ENCODE peak calls at places on chromosomes 2 and 18, in seven cellular contexts. One of them, this sample, is unnamed. For H3K4me1, the result is how much of the 10 kb centered on the place peaks cover.

GRCh38 chr2:72694715-72695496 is 130.9 kb downstream of the EXOC6B start:
- DNase-seq in K562: peak
- DNase-seq in transverse colon: peak
- DNase-seq in SK-N-SH: peak
- DNase-seq in ovary: peak
- DNase-seq in A549: no peak
- DNase-seq in HepG2: peak
- DNase-seq in this sample: no peak

GRCh38 chr18:9380571-9381390 is 46.2 kb downstream of the TWSG1 start:
- DNase-seq in SK-N-SH: no peak
- DNase-seq in ovary: no peak
- DNase-seq in HepG2: no peak
- DNase-seq in transverse colon: no peak
- DNase-seq in A549: no peak
- DNase-seq in K562: no peak
- DNase-seq in this sample: no peak

GRCh38 chr2:124585277-124585676 is 560.2 kb downstream of the CNTNAP5 start:
- DNase-seq in A549: no peak
- DNase-seq in SK-N-SH: no peak
- DNase-seq in ovary: no peak
- DNase-seq in transverse colon: no peak
- DNase-seq in K562: no peak
- DNase-seq in HepG2: peak
- DNase-seq in this sample: no peak

GRCh38 chr2:73987109-73987947 is 2.6 kb downstream of the TET3 start:
- DNase-seq in A549: no peak
- DNase-seq in HepG2: no peak
- DNase-seq in ovary: no peak
- DNase-seq in K562: no peak
- DNase-seq in SK-N-SH: peak
- DNase-seq in transverse colon: peak
- DNase-seq in this sample: no peak

GRCh38 chr2:39682078-39682477 is 16.4 kb downstream of the TMEM178A start:
- DNase-seq in A549: no peak
- DNase-seq in transverse colon: no peak
- DNase-seq in HepG2: no peak
- DNase-seq in ovary: no peak
- DNase-seq in SK-N-SH: no peak
- DNase-seq in K562: no peak
- DNase-seq in this sample: no peak

GRCh38 chr2:207352978-207353377 is 176.8 kb upstream of the CREB1 start:
- DNase-seq in ovary: no peak
- DNase-seq in A549: no peak
- DNase-seq in transverse colon: no peak
- DNase-seq in SK-N-SH: no peak
- DNase-seq in K562: peak
- DNase-seq in HepG2: no peak
- DNase-seq in this sample: no peak

GRCh38 chr2:121211251-121211650 is 73.8 kb downstream of the TFCP2L1 start:
- DNase-seq in ovary: no peak
- DNase-seq in HepG2: no peak
- DNase-seq in transverse colon: peak
- DNase-seq in K562: no peak
- DNase-seq in SK-N-SH: peak
- DNase-seq in A549: no peak
- DNase-seq in this sample: no peak

GRCh38 chr2:96116424-96116878 is at the start of gene ADRA2B:
- DNase-seq in SK-N-SH: peak
- DNase-seq in transverse colon: peak
- DNase-seq in HepG2: no peak
- DNase-seq in K562: peak
- DNase-seq in ovary: no peak
- DNase-seq in A549: peak
- DNase-seq in this sample: no peak

GRCh38 chr2:240384711-240385450 is 50.6 kb upstream of the GPC1 start:
- DNase-seq in SK-N-SH: no peak
- DNase-seq in K562: no peak
- DNase-seq in transverse colon: no peak
- DNase-seq in A549: no peak
- DNase-seq in HepG2: no peak
- DNase-seq in ovary: no peak
- DNase-seq in this sample: no peak

DNA sequence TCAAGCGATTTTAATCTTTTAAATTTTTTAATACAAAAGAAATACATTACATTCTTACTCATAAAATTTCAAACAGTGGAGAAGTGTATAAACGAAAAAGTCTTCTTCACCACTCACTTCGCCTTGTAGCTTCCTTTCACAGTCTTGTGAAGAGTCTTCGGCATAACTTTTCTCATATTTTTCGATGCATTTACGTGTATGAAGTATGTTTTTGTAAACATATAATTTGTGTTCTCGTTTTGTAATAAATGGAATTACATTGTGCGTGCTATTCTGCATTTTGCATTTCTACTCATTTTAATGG is 1.1 kb downstream of the SP140L start:
- DNase-seq in ovary: no peak
- DNase-seq in SK-N-SH: no peak
- DNase-seq in transverse colon: no peak
- DNase-seq in K562: no peak
- DNase-seq in HepG2: no peak
- DNase-seq in A549: no peak
- DNase-seq in this sample: no peak
- H3K4me1 ChIP-seq in ovary: under half
- H3K4me1 ChIP-seq in SK-N-SH: under half
- H3K4me1 ChIP-seq in transverse colon: under half
- H3K4me1 ChIP-seq in K562: under half
- H3K4me1 ChIP-seq in HepG2: half or more
- H3K4me1 ChIP-seq in A549: under half
- H3K4me1 ChIP-seq in this sample: under half

DNA sequence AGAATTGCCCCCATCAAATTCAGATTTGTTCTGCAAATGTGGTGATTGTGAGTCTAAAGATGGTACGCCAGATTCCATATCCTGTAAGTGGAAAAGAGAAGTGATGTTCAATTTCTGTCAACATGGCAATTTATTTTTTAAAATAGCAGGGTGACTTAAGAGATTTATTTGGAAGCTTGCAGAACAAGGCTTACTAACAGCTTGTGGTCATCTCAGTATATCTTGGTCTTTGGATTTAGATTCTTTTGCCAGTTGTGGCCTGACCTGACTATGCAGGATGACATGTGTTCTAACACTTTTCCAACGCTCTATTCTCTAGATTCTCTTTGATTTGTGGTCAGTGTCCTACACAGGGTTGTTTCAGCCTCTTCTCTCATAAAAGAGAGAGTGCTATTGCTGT is 74.4 kb downstream of the MAP3K20 start:
- DNase-seq in A549: no peak
- DNase-seq in HepG2: no peak
- DNase-seq in transverse colon: no peak
- DNase-seq in SK-N-SH: no peak
- DNase-seq in K562: no peak
- DNase-seq in ovary: no peak
- DNase-seq in this sample: no peak
- H3K27ac ChIP-seq in A549: peak
- H3K27ac ChIP-seq in HepG2: no peak
- H3K27ac ChIP-seq in transverse colon: no peak
- H3K27ac ChIP-seq in SK-N-SH: no peak
- H3K27ac ChIP-seq in K562: no peak
- H3K27ac ChIP-seq in ovary: no peak
- H3K27ac ChIP-seq in this sample: no peak

DNA sequence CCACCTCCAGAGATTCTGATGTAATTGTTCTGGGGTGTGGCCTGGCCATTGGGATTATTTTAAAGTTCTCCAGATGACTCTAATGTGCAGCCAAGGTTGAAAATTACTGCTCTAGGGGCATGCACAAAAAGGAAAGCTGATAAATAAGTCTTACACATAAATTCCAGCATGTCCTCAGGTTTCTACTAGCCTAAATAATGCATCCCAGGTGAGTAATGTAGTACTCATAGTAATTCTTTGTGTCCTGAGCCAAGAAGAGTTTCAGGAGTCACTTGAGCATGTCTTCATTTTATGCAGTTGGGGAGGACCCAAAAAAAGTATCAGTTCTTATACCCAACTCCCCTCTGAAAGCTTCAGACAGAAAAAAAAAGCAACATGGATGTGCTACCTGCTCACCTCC is 130.1 kb upstream of the SP5 start:
- DNase-seq in HepG2: no peak
- DNase-seq in SK-N-SH: no peak
- DNase-seq in A549: no peak
- DNase-seq in transverse colon: no peak
- DNase-seq in ovary: no peak
- DNase-seq in K562: no peak
- DNase-seq in this sample: no peak
- TF ChIP-seq EP300 in HepG2: no peak
- TF ChIP-seq EP300 in SK-N-SH: no peak
- TF ChIP-seq EP300 in A549: no peak
- TF ChIP-seq EP300 in transverse colon: no peak
- TF ChIP-seq EP300 in ovary: no peak
- TF ChIP-seq EP300 in K562: no peak
- TF ChIP-seq EP300 in this sample: no peak

GRCh38 chr2:1655461-1655860 is 88.9 kb downstream of the PXDN start:
- DNase-seq in transverse colon: no peak
- DNase-seq in ovary: no peak
- DNase-seq in SK-N-SH: no peak
- DNase-seq in K562: no peak
- DNase-seq in A549: no peak
- DNase-seq in HepG2: no peak
- DNase-seq in this sample: no peak

GRCh38 chr2:1654696-1655374 is 89.5 kb downstream of the PXDN start:
- DNase-seq in K562: no peak
- DNase-seq in A549: no peak
- DNase-seq in HepG2: no peak
- DNase-seq in ovary: no peak
- DNase-seq in transverse colon: no peak
- DNase-seq in SK-N-SH: no peak
- DNase-seq in this sample: no peak

GRCh38 chr2:1653137-1653789 is 91.1 kb downstream of the PXDN start:
- DNase-seq in SK-N-SH: no peak
- DNase-seq in ovary: peak
- DNase-seq in A549: no peak
- DNase-seq in transverse colon: peak
- DNase-seq in K562: no peak
- DNase-seq in HepG2: no peak
- DNase-seq in this sample: peak

GRCh38 chr2:1656326-1656960 is 87.9 kb downstream of the PXDN start:
- DNase-seq in transverse colon: peak
- DNase-seq in ovary: no peak
- DNase-seq in SK-N-SH: no peak
- DNase-seq in A549: no peak
- DNase-seq in K562: no peak
- DNase-seq in HepG2: no peak
- DNase-seq in this sample: no peak

DNA sequence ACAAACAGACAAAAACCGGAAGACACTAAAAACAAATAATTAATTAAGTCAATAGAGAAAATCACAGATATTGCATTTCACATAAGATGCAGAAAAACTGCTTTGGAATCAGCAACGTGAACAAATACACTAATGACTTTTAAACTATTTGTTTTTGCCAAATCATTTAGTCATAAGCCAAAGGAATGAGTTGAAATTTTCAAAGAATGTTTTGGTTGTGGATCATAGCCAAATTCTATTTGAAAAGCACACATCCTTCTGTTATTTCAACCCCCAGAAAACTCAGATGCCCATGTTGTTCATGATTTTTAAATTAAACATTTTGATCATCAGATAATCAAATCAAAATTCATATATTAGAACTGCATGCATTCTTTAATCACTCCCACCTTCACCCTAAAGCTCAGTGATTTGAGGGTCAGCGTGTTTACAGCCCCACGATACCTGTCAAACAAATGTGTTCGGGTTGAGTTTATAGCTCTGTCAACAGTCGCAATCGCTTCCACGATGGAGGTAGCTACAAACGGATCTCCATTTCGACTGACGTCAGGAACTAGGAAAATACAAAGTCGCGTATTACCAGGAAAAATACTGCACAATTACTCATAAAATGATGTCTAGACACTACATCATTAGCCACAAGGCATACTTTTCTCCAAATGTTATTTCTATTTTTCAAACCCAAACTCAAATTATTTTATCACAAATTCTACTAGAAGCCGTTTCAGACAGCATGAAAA is 90.2 kb downstream of the PXDN start:
- DNase-seq in ovary: no peak
- DNase-seq in A549: no peak
- DNase-seq in K562: no peak
- DNase-seq in transverse colon: no peak
- DNase-seq in HepG2: no peak
- DNase-seq in SK-N-SH: no peak
- DNase-seq in this sample: no peak
- H3K4me1 ChIP-seq in ovary: under half
- H3K4me1 ChIP-seq in A549: under half
- H3K4me1 ChIP-seq in K562: under half
- H3K4me1 ChIP-seq in transverse colon: under half
- H3K4me1 ChIP-seq in HepG2: under half
- H3K4me1 ChIP-seq in SK-N-SH: under half
- H3K4me1 ChIP-seq in this sample: under half

GRCh38 chr2:25088817-25089485 is 47.1 kb downstream of the EFR3B start:
- DNase-seq in HepG2: no peak
- DNase-seq in SK-N-SH: no peak
- DNase-seq in transverse colon: no peak
- DNase-seq in A549: no peak
- DNase-seq in ovary: no peak
- DNase-seq in K562: no peak
- DNase-seq in this sample: no peak
- H3K27ac ChIP-seq in HepG2: no peak
- H3K27ac ChIP-seq in SK-N-SH: no peak
- H3K27ac ChIP-seq in transverse colon: no peak
- H3K27ac ChIP-seq in A549: no peak
- H3K27ac ChIP-seq in ovary: no peak
- H3K27ac ChIP-seq in K562: no peak
- H3K27ac ChIP-seq in this sample: no peak

This sample was measured in tibial nerve.